ENCODE peak calls at places on chromosome 22, in nine cellular contexts. One of them, this sample, is unnamed.

GRCh38 chr22:26445577-26446275 is 16.7 kb downstream of the ASPHD2 start:
- DNase-seq in heart left ventricle: no peak
- DNase-seq in tibial artery: no peak
- DNase-seq in right atrium auricular region: no peak
- DNase-seq in HCT116: no peak
- DNase-seq in A673: no peak
- DNase-seq in upper lobe of right lung: no peak
- DNase-seq in left ventricle myocardium inferior: no peak
- DNase-seq in PC-3: no peak
- DNase-seq in this sample: no peak

GRCh38 chr22:50283821-50284220 is 13.6 kb upstream of the MAPK11 start:
- DNase-seq in heart left ventricle: no peak
- DNase-seq in tibial artery: no peak
- DNase-seq in right atrium auricular region: no peak
- DNase-seq in HCT116: no peak
- DNase-seq in A673: no peak
- DNase-seq in upper lobe of right lung: no peak
- DNase-seq in left ventricle myocardium inferior: no peak
- DNase-seq in PC-3: no peak
- DNase-seq in this sample: no peak

GRCh38 chr22:50306753-50307749 is at the start of gene PLXNB2:
- DNase-seq in heart left ventricle: peak
- DNase-seq in tibial artery: peak
- DNase-seq in right atrium auricular region: no peak
- DNase-seq in HCT116: peak
- DNase-seq in A673: peak
- DNase-seq in upper lobe of right lung: peak
- DNase-seq in left ventricle myocardium inferior: peak
- DNase-seq in PC-3: peak
- DNase-seq in this sample: no peak

GRCh38 chr22:41983516-41983915 is 14.3 kb downstream of the SEPTIN3 start:
- DNase-seq in heart left ventricle: no peak
- DNase-seq in tibial artery: no peak
- DNase-seq in right atrium auricular region: no peak
- DNase-seq in HCT116: no peak
- DNase-seq in A673: no peak
- DNase-seq in upper lobe of right lung: no peak
- DNase-seq in left ventricle myocardium inferior: no peak
- DNase-seq in PC-3: no peak
- DNase-seq in this sample: no peak

GRCh38 chr22:41479671-41480396 is 10.9 kb downstream of the ACO2 start:
- DNase-seq in heart left ventricle: no peak
- DNase-seq in tibial artery: peak
- DNase-seq in right atrium auricular region: no peak
- DNase-seq in HCT116: no peak
- DNase-seq in A673: peak
- DNase-seq in upper lobe of right lung: no peak
- DNase-seq in left ventricle myocardium inferior: no peak
- DNase-seq in PC-3: no peak
- DNase-seq in this sample: no peak

GRCh38 chr22:49936973-49937757 is 18.7 kb downstream of the CRELD2 start:
- DNase-seq in heart left ventricle: peak
- DNase-seq in tibial artery: no peak
- DNase-seq in right atrium auricular region: no peak
- DNase-seq in HCT116: no peak
- DNase-seq in A673: no peak
- DNase-seq in upper lobe of right lung: peak
- DNase-seq in left ventricle myocardium inferior: peak
- DNase-seq in PC-3: no peak
- DNase-seq in this sample: no peak

GRCh38 chr22:19991645-19992451 is 24.8 kb downstream of the ARVCF start:
- DNase-seq in heart left ventricle: no peak
- DNase-seq in tibial artery: peak
- DNase-seq in right atrium auricular region: no peak
- DNase-seq in HCT116: no peak
- DNase-seq in A673: no peak
- DNase-seq in upper lobe of right lung: no peak
- DNase-seq in left ventricle myocardium inferior: no peak
- DNase-seq in PC-3: no peak
- DNase-seq in this sample: peak

GRCh38 chr22:50191041-50191740 is 5.5 kb downstream of the TRABD start:
- DNase-seq in heart left ventricle: no peak
- DNase-seq in tibial artery: no peak
- DNase-seq in right atrium auricular region: no peak
- DNase-seq in HCT116: no peak
- DNase-seq in A673: no peak
- DNase-seq in upper lobe of right lung: no peak
- DNase-seq in left ventricle myocardium inferior: no peak
- DNase-seq in PC-3: no peak
- DNase-seq in this sample: no peak

GRCh38 chr22:44088976-44089570 is 65.0 kb downstream of the PARVB start:
- DNase-seq in heart left ventricle: peak
- DNase-seq in tibial artery: no peak
- DNase-seq in right atrium auricular region: no peak
- DNase-seq in HCT116: no peak
- DNase-seq in A673: no peak
- DNase-seq in upper lobe of right lung: peak
- DNase-seq in left ventricle myocardium inferior: peak
- DNase-seq in PC-3: no peak
- DNase-seq in this sample: no peak

GRCh38 chr22:41596776-41597634 is 7.4 kb upstream of the PMM1 start:
- DNase-seq in heart left ventricle: peak
- DNase-seq in tibial artery: peak
- DNase-seq in right atrium auricular region: no peak
- DNase-seq in HCT116: no peak
- DNase-seq in A673: peak
- DNase-seq in upper lobe of right lung: peak
- DNase-seq in left ventricle myocardium inferior: peak
- DNase-seq in PC-3: peak
- DNase-seq in this sample: peak

GRCh38 chr22:16717699-16718558 is 107.3 kb downstream of the XKR3 start:
- DNase-seq in heart left ventricle: no peak
- DNase-seq in tibial artery: no peak
- DNase-seq in right atrium auricular region: no peak
- DNase-seq in HCT116: no peak
- DNase-seq in A673: no peak
- DNase-seq in upper lobe of right lung: no peak
- DNase-seq in left ventricle myocardium inferior: no peak
- DNase-seq in PC-3: no peak
- DNase-seq in this sample: no peak

GRCh38 chr22:19289475-19290161 is 1.9 kb downstream of the CLTCL1 start:
- DNase-seq in heart left ventricle: no peak
- DNase-seq in tibial artery: no peak
- DNase-seq in right atrium auricular region: no peak
- DNase-seq in HCT116: no peak
- DNase-seq in A673: no peak
- DNase-seq in upper lobe of right lung: no peak
- DNase-seq in left ventricle myocardium inferior: no peak
- DNase-seq in PC-3: peak
- DNase-seq in this sample: no peak

GRCh38 chr22:50251472-50252054 is 498 bp upstream of the HDAC10 start:
- DNase-seq in heart left ventricle: no peak
- DNase-seq in tibial artery: no peak
- DNase-seq in right atrium auricular region: no peak
- DNase-seq in HCT116: no peak
- DNase-seq in A673: no peak
- DNase-seq in upper lobe of right lung: no peak
- DNase-seq in left ventricle myocardium inferior: no peak
- DNase-seq in PC-3: no peak
- DNase-seq in this sample: no peak

GRCh38 chr22:42340695-42341383 is 70.4 kb upstream of the TCF20 start:
- DNase-seq in heart left ventricle: no peak
- DNase-seq in tibial artery: no peak
- DNase-seq in right atrium auricular region: no peak
- DNase-seq in HCT116: no peak
- DNase-seq in A673: no peak
- DNase-seq in upper lobe of right lung: no peak
- DNase-seq in left ventricle myocardium inferior: no peak
- DNase-seq in PC-3: no peak
- DNase-seq in this sample: no peak

GRCh38 chr22:24928322-24928721 is 18.2 kb downstream of the LHFPL7 start:
- DNase-seq in heart left ventricle: no peak
- DNase-seq in tibial artery: no peak
- DNase-seq in right atrium auricular region: no peak
- DNase-seq in HCT116: no peak
- DNase-seq in A673: no peak
- DNase-seq in upper lobe of right lung: no peak
- DNase-seq in left ventricle myocardium inferior: no peak
- DNase-seq in PC-3: no peak
- DNase-seq in this sample: no peak

GRCh38 chr22:24926849-24927579 is 19.5 kb downstream of the LHFPL7 start:
- DNase-seq in heart left ventricle: no peak
- DNase-seq in tibial artery: no peak
- DNase-seq in right atrium auricular region: no peak
- DNase-seq in HCT116: no peak
- DNase-seq in A673: no peak
- DNase-seq in upper lobe of right lung: no peak
- DNase-seq in left ventricle myocardium inferior: no peak
- DNase-seq in PC-3: peak
- DNase-seq in this sample: no peak

GRCh38 chr22:24926428-24926725 is 20.1 kb downstream of the LHFPL7 start:
- DNase-seq in heart left ventricle: no peak
- DNase-seq in tibial artery: no peak
- DNase-seq in right atrium auricular region: no peak
- DNase-seq in HCT116: no peak
- DNase-seq in A673: no peak
- DNase-seq in upper lobe of right lung: no peak
- DNase-seq in left ventricle myocardium inferior: no peak
- DNase-seq in PC-3: no peak
- DNase-seq in this sample: no peak

GRCh38 chr22:24930678-24931077 is 15.8 kb downstream of the LHFPL7 start:
- DNase-seq in heart left ventricle: no peak
- DNase-seq in tibial artery: no peak
- DNase-seq in right atrium auricular region: no peak
- DNase-seq in HCT116: no peak
- DNase-seq in A673: no peak
- DNase-seq in upper lobe of right lung: no peak
- DNase-seq in left ventricle myocardium inferior: no peak
- DNase-seq in PC-3: no peak
- DNase-seq in this sample: no peak

DNA sequence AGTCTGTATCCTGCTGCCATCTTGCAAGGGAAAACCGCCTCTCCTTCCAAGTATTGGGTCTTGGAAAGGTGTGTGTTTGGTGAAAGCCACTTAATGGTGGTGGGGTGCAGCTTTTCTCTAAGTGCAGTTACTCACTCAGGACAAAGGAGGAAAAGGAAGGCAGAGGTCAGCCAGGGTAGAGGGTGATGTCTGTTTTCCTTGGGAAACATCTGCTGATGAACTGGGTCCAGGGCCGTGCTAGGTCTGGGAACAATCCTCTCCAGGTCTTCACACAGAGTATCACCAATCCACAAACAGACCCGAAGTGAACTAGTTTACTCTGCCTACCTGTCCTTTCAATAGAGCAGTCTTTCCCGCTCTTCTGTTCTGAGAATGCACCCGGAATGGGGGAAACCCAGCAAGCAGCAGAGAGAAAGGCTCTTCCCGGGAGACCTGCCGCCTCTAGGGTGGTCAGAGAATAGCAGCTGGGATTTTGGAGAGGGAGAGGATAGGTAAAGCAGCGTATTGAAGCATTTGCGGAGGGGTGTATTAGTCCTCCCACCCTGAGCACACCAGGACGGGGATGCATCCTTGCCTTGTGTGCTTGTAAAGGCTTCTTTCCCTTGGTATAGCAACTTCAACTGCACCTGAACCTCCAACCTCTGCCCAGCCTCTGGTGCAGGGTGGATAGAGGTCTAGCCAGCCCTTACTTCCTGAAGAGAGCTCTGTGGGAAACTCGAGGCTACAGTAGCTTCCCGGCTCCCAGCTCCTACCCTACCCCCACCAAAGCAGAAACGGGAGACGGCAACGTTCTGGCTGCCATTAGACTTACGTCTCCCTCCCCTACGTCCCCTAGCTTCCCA is 20.7 kb downstream of the LHFPL7 start:
- DNase-seq in heart left ventricle: no peak
- DNase-seq in tibial artery: no peak
- DNase-seq in right atrium auricular region: no peak
- DNase-seq in HCT116: no peak
- DNase-seq in A673: no peak
- DNase-seq in upper lobe of right lung: no peak
- DNase-seq in left ventricle myocardium inferior: no peak
- DNase-seq in PC-3: no peak
- DNase-seq in this sample: no peak
- TF ChIP-seq CTCF in heart left ventricle: no peak
- TF ChIP-seq CTCF in tibial artery: no peak
- TF ChIP-seq CTCF in right atrium auricular region: no peak
- TF ChIP-seq CTCF in HCT116: no peak
- TF ChIP-seq CTCF in A673: no peak
- TF ChIP-seq CTCF in upper lobe of right lung: no peak
- TF ChIP-seq CTCF in left ventricle myocardium inferior: no peak
- TF ChIP-seq CTCF in PC-3: no peak
- TF ChIP-seq CTCF in this sample: no peak

DNA sequence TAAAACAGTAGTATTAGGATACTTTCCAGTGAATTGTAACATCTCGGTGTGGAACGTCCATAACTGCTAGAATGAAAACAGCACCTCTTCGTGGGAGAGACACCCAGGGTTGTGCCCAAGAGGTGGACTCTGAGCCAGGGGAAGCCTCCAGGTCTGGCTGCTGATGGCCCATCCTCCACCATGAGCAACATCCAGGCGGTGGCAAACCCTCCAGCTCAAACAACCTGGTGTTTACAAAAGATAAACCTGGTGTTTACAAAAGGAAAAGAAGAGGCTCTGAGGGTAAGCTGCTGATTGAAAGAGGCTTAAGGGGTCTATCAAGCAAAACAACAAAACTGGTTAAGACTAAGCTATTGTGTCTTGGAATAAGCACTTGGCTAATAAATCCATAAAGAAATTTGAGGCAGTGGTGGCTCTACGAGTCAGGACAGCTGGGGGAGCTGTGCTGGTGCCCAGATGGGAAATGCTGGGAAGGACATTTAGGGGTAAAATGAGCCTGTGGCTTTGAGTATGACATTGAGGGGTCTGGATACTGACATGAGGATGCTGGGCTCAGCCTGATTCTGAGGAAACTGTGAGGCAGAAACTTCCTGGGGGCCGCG is 909.0 kb downstream of the BRD1 start:
- DNase-seq in heart left ventricle: no peak
- DNase-seq in tibial artery: no peak
- DNase-seq in right atrium auricular region: peak
- DNase-seq in HCT116: no peak
- DNase-seq in A673: no peak
- DNase-seq in upper lobe of right lung: no peak
- DNase-seq in left ventricle myocardium inferior: no peak
- DNase-seq in PC-3: no peak
- DNase-seq in this sample: no peak
- H3K27ac ChIP-seq in heart left ventricle: no peak
- H3K27ac ChIP-seq in tibial artery: no peak
- H3K27ac ChIP-seq in right atrium auricular region: no peak
- H3K27ac ChIP-seq in HCT116: no peak
- H3K27ac ChIP-seq in A673: no peak
- H3K27ac ChIP-seq in upper lobe of right lung: no peak
- H3K27ac ChIP-seq in left ventricle myocardium inferior: no peak
- H3K27ac ChIP-seq in PC-3: no peak
- H3K27ac ChIP-seq in this sample: no peak

GRCh38 chr22:46593211-46593676 is 26.9 kb upstream of the GRAMD4 start:
- DNase-seq in heart left ventricle: peak
- DNase-seq in tibial artery: peak
- DNase-seq in right atrium auricular region: no peak
- DNase-seq in HCT116: no peak
- DNase-seq in A673: no peak
- DNase-seq in upper lobe of right lung: peak
- DNase-seq in left ventricle myocardium inferior: no peak
- DNase-seq in PC-3: no peak
- DNase-seq in this sample: no peak
- H3K4me3 ChIP-seq in heart left ventricle: no peak
- H3K4me3 ChIP-seq in tibial artery: no peak
- H3K4me3 ChIP-seq in right atrium auricular region: no peak
- H3K4me3 ChIP-seq in HCT116: no peak
- H3K4me3 ChIP-seq in A673: no peak
- H3K4me3 ChIP-seq in upper lobe of right lung: peak
- H3K4me3 ChIP-seq in left ventricle myocardium inferior: peak
- H3K4me3 ChIP-seq in PC-3: no peak
- H3K4me3 ChIP-seq in this sample: peak

GRCh38 chr22:17836977-17837742 is 62.9 kb upstream of the BID start:
- DNase-seq in heart left ventricle: no peak
- DNase-seq in tibial artery: no peak
- DNase-seq in right atrium auricular region: no peak
- DNase-seq in HCT116: no peak
- DNase-seq in A673: no peak
- DNase-seq in upper lobe of right lung: no peak
- DNase-seq in left ventricle myocardium inferior: no peak
- DNase-seq in PC-3: no peak
- DNase-seq in this sample: no peak
- TF ChIP-seq CTCF in heart left ventricle: no peak
- TF ChIP-seq CTCF in tibial artery: no peak
- TF ChIP-seq CTCF in right atrium auricular region: no peak
- TF ChIP-seq CTCF in HCT116: no peak
- TF ChIP-seq CTCF in A673: no peak
- TF ChIP-seq CTCF in upper lobe of right lung: no peak
- TF ChIP-seq CTCF in left ventricle myocardium inferior: no peak
- TF ChIP-seq CTCF in PC-3: no peak
- TF ChIP-seq CTCF in this sample: no peak